ENCODE peak calls at places on chromosomes 7 and 10, in ten cellular contexts. G is SJSA1; K is activated T-helper 1 cell treated with anti-CD3 and anti-CD28 coated beads, Interleukin-2, amount 50 U/mL, for 16 hours; X is WTC11; O is neuronal stem cell; E is activated naive CD8-positive, alpha-beta T cell treated with anti-CD3 and anti-CD28 coated beads for 36 hours; I is HCEC 1CT; F is naive thymus-derived CD4-positive, alpha-beta T cell; P is progenitor cell of endocrine pancreas; C is cardiac fibroblast. H is an unnamed sample.

GRCh38 chr7:134619627-134620331 is 26.9 kb upstream of the BPGM start:
- DNase-seq in C (peak; percentile 86), G (no peak), K (no peak), F (no peak), O (no peak), P (no peak), E (no peak), X (no peak), I (peak; percentile 94), H (no peak)

GRCh38 chr7:92747041-92747835 is 89.1 kb downstream of the CDK6 start:
- DNase-seq in O (no peak), P (no peak), I (peak; percentile 68), C (no peak), E (no peak), K (no peak), G (no peak), X (no peak), F (no peak), H (no peak)

GRCh38 chr7:121195859-121196588 is 132.8 kb upstream of the WNT16 start:
- DNase-seq in I (no peak), F (no peak), X (no peak), G (no peak), O (no peak), E (no peak), P (no peak), K (no peak), C (no peak), H (no peak)

GRCh38 chr7:82319674-82320118 is 123.9 kb downstream of the CACNA2D1 start:
- DNase-seq in G (peak; percentile 69), P (no peak), E (no peak), K (no peak), F (no peak), O (no peak), C (peak; percentile 91), X (no peak), I (peak; percentile 80), H (no peak)

GRCh38 chr7:30351274-30351673 is 66.9 kb downstream of the ZNRF2 start:
- DNase-seq in I (no peak), E (no peak), C (no peak), X (no peak), F (no peak), K (no peak), O (no peak), G (no peak), P (no peak), H (no peak)

GRCh38 chr10:102468683-102469082 is 17.3 kb upstream of the C10orf95 start:
- DNase-seq in X (no peak), I (peak; percentile 34), O (no peak), P (no peak), K (no peak), G (no peak), E (no peak), C (peak; percentile 51), F (no peak), H (no peak)

GRCh38 chr10:93991101-93991500 is 2.6 kb upstream of the PLCE1 start:
- DNase-seq in G (no peak), O (no peak), E (no peak), K (no peak), C (peak; percentile 21), I (peak; percentile 6), X (no peak), P (no peak), F (no peak), H (no peak)

GRCh38 chr7:89247207-89247606 is 451.7 kb upstream of the TEX47 start:
- DNase-seq in X (peak; percentile 10), C (no peak), F (no peak), E (no peak), O (no peak), P (no peak), I (no peak), G (no peak), K (no peak), H (no peak)

GRCh38 chr10:24333736-24334135 is 124.8 kb downstream of the KIAA1217 start:
- DNase-seq in C (peak; percentile 80), K (no peak), X (no peak), G (no peak), F (no peak), E (no peak), P (no peak), I (no peak), O (no peak), H (no peak)

GRCh38 chr10:95214369-95214768 is 20.3 kb downstream of the ACSM6 start:
- DNase-seq in K (no peak), O (no peak), F (no peak), X (no peak), G (no peak), E (no peak), I (no peak), C (no peak), P (no peak), H (no peak)

GRCh38 chr7:86914468-86915054 is 144.9 kb downstream of the ELAPOR2 start:
- DNase-seq in E (no peak), O (no peak), K (no peak), I (peak; percentile 30), G (no peak), F (no peak), P (no peak), X (no peak), C (peak; percentile 43), H (no peak)

GRCh38 chr7:151400626-151401315 is 9.1 kb downstream of the WDR86 start:
- DNase-seq in F (no peak), O (no peak), P (no peak), K (no peak), G (no peak), X (no peak), C (no peak), I (no peak), E (no peak), H (no peak)

GRCh38 chr7:135480966-135481599 is 28.8 kb downstream of the CNOT4 start:
- DNase-seq in G (no peak), C (peak; percentile 12), X (no peak), P (no peak), E (no peak), K (no peak), O (no peak), F (no peak), I (no peak), H (no peak)

GRCh38 chr7:151025924-151026671 is 1.8 kb upstream of the ATG9B start:
- DNase-seq in C (no peak), I (peak; percentile 63), K (no peak), G (no peak), E (no peak), F (no peak), X (no peak), P (no peak), O (no peak), H (no peak)

GRCh38 chr10:34015700-34016099 is 681.2 kb upstream of the NRP1 start:
- DNase-seq in C (no peak), K (no peak), X (no peak), I (no peak), E (no peak), G (no peak), P (no peak), F (no peak), O (no peak), H (no peak)

GRCh38 chr10:63829020-63829419 is 307.8 kb downstream of the REEP3 start:
- DNase-seq in F (no peak), G (no peak), E (no peak), P (no peak), K (no peak), I (no peak), C (no peak), X (no peak), O (no peak), H (no peak)